ENCODE peak calls at places on chromosomes 13 and 19, in six cellular contexts. B, Q, W, T, S and Y are unnamed samples. For H3K4me1, the result is how much of the 10 kb centered on the place peaks cover.

GRCh38 chr13:19991531-19991930 is 33.0 kb downstream of the ZMYM2 start:
- DNase-seq in B (no peak), Q (no peak), W (no peak), T (no peak), S (no peak), Y (no peak)

GRCh38 chr19:58563034-58563573 is 4.7 kb upstream of the UBE2M start:
- DNase-seq in B (no peak), Q (peak), W (no peak), T (no peak), S (no peak), Y (no peak)

GRCh38 chr19:50263176-50263575 is 59.8 kb downstream of the MYH14 start:
- DNase-seq in B (no peak), Q (no peak), W (no peak), T (no peak), S (no peak), Y (no peak)

GRCh38 chr19:309206-309565 is 18.0 kb upstream of the PLPP2 start:
- DNase-seq in B (peak), Q (no peak), W (no peak), T (no peak), S (no peak), Y (no peak)

GRCh38 chr13:45447050-45447661 is 17.6 kb upstream of the COG3 start:
- DNase-seq in B (no peak), Q (no peak), W (no peak), T (no peak), S (no peak), Y (no peak)

GRCh38 chr13:53311561-53311960 is 282.9 kb downstream of the OLFM4 start:
- DNase-seq in B (no peak), Q (no peak), W (no peak), T (no peak), S (no peak), Y (no peak)

GRCh38 chr13:113947321-113948033 is 26.4 kb downstream of the C13orf46 start:
- DNase-seq in B (peak), Q (no peak), W (peak), T (no peak), S (no peak), Y (no peak)

GRCh38 chr19:5691205-5691929 is 1.3 kb downstream of the RPL36 start:
- DNase-seq in B (peak), Q (peak), W (peak), T (peak), S (no peak), Y (peak)

GRCh38 chr19:44055870-44056269 is 4.0 kb downstream of the ZNF223 start:
- DNase-seq in B (no peak), Q (no peak), W (no peak), T (no peak), S (no peak), Y (no peak)

GRCh38 chr19:45469835-45470146 is 2.0 kb downstream of the FOSB start:
- DNase-seq in B (no peak), Q (no peak), W (no peak), T (peak), S (no peak), Y (no peak)

GRCh38 chr19:35846038-35846668 is 6.2 kb downstream of the NPHS1 start:
- DNase-seq in B (no peak), Q (no peak), W (peak), T (no peak), S (no peak), Y (no peak)

GRCh38 chr13:90760639-90761038 is 586.8 kb upstream of the MIR17HG start:
- DNase-seq in B (no peak), Q (no peak), W (no peak), T (no peak), S (no peak), Y (no peak)

GRCh38 chr19:48493718-48494515 is 17.7 kb downstream of the LMTK3 start:
- DNase-seq in B (no peak), Q (no peak), W (no peak), T (no peak), S (no peak), Y (no peak)

GRCh38 chr19:33868076-33868735 is 71.5 kb downstream of the KCTD15 start:
- DNase-seq in B (no peak), Q (no peak), W (no peak), T (no peak), S (no peak), Y (no peak)

GRCh38 chr13:31629085-31629785 is 110.1 kb upstream of the RXFP2 start:
- DNase-seq in B (no peak), Q (no peak), W (no peak), T (no peak), S (no peak), Y (peak)

GRCh38 chr13:111515648-111516047 is 195.2 kb downstream of the TEX29 start:
- DNase-seq in B (no peak), Q (no peak), W (no peak), T (no peak), S (no peak), Y (no peak)

GRCh38 chr19:31548941-31549340 is 199.7 kb upstream of the TSHZ3 start:
- DNase-seq in B (no peak), Q (peak), W (peak), T (no peak), S (no peak), Y (peak)

GRCh38 chr19:33734913-33735312 is 61.8 kb upstream of the KCTD15 start:
- DNase-seq in B (peak), Q (no peak), W (no peak), T (no peak), S (no peak), Y (no peak)

GRCh38 chr19:38268539-38268938 is 4.2 kb downstream of the SPINT2 start:
- DNase-seq in B (no peak), Q (no peak), W (no peak), T (no peak), S (no peak), Y (no peak)

GRCh38 chr19:38265213-38265861 is 964 bp downstream of the SPINT2 start:
- DNase-seq in B (no peak), Q (no peak), W (no peak), T (no peak), S (no peak), Y (peak)

GRCh38 chr19:38266070-38266469 is 1.7 kb downstream of the SPINT2 start:
- DNase-seq in B (no peak), Q (no peak), W (no peak), T (no peak), S (no peak), Y (no peak)

GRCh38 chr19:38266981-38267597 is 2.7 kb downstream of the SPINT2 start:
- DNase-seq in B (no peak), Q (no peak), W (peak), T (no peak), S (no peak), Y (peak)

GRCh38 chr19:38267780-38268430 is 3.5 kb downstream of the SPINT2 start:
- DNase-seq in B (no peak), Q (no peak), W (no peak), T (no peak), S (no peak), Y (no peak)
- H3K4me1 ChIP-seq in B (under half), Q (under half), W (under half), T (under half), S (under half), Y (under half)

GRCh38 chr13:40599722-40600121 is 66.7 kb downstream of the FOXO1 start:
- DNase-seq in B (no peak), Q (no peak), W (no peak), T (no peak), S (no peak), Y (no peak)

GRCh38 chr13:40598599-40598998 is 67.8 kb downstream of the FOXO1 start:
- DNase-seq in B (no peak), Q (peak), W (no peak), T (no peak), S (no peak), Y (peak)

GRCh38 chr13:40596484-40596883 is 70.0 kb downstream of the FOXO1 start:
- DNase-seq in B (no peak), Q (no peak), W (no peak), T (no peak), S (no peak), Y (no peak)

GRCh38 chr13:40599146-40599545 is 67.3 kb downstream of the FOXO1 start:
- DNase-seq in B (no peak), Q (no peak), W (no peak), T (no peak), S (no peak), Y (no peak)

DNA sequence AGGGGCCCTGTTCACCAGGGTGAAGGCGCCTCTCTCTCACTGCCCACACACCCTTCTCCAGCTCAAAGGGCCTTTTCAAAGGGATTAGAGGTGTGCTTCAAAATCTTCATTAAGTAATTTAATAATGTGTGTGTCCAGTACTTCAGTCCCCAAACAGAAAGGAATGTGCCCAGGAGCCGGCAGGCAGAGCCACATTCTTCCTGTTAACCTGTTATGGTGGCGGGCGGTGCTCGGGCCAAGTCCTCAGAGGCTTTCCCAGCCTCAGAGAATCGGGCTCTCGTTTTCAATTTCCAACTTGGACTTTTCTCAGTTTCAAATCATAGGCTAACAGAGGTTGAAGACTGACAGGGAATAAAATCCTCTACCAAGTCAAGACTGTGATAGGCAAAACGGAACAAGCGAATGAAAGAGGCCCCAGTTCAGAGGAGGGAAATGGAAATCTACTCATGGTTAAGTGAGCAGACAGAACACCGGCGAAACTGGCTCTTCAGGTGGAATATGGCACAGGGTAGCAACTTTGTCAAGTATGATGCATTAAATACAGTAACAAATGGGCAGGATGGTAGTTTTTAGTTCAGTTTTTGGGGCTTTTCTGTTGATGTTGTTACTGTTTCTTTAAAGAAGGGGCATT is 68.6 kb downstream of the FOXO1 start:
- DNase-seq in B (no peak), Q (no peak), W (no peak), T (no peak), S (no peak), Y (no peak)
- H3K4me1 ChIP-seq in B (half or more), Q (under half), W (under half), T (under half), S (under half), Y (under half)

GRCh38 chr13:50074843-50075242 is 59.6 kb downstream of the KCNRG start:
- DNase-seq in B (no peak), Q (no peak), W (no peak), T (no peak), S (no peak), Y (peak)
- H3K4me1 ChIP-seq in B (half or more), Q (under half), W (under half), T (under half), S (under half), Y (under half)

GRCh38 chr13:78655906-78656305 is 3.0 kb downstream of the OBI1 start:
- DNase-seq in B (no peak), Q (no peak), W (no peak), T (no peak), S (no peak), Y (no peak)

GRCh38 chr13:78657699-78658629 is 991 bp downstream of the OBI1 start:
- DNase-seq in B (no peak), Q (no peak), W (peak), T (no peak), S (peak), Y (peak)

GRCh38 chr13:78652651-78653050 is 6.3 kb downstream of the OBI1 start:
- DNase-seq in B (no peak), Q (no peak), W (no peak), T (no peak), S (no peak), Y (no peak)

GRCh38 chr13:78658630-78659449 is at the start of gene OBI1:
- DNase-seq in B (peak), Q (peak), W (peak), T (peak), S (peak), Y (peak)

DNA sequence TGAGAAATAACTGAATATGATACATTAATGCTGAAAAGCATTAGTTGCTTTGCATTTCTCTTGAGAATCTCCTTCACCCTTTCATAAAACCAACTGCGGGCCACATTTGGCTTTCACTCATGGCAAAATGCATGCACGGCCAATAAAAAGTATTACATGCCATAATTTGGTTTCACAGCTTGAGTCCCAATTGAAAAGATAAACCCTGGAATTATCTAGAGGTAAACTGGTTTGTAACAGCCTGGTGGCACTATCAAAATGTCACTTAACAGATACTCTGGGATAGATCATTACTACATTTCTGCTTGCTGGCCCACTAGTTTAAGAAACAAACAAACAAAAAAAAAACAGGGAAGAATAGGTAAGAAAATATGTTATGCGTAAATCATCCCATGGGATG is 3.9 kb downstream of the OBI1 start:
- DNase-seq in B (no peak), Q (no peak), W (no peak), T (no peak), S (no peak), Y (no peak)
- H3K4me1 ChIP-seq in B (half or more), Q (under half), W (under half), T (under half), S (under half), Y (under half)

GRCh38 chr19:19399733-19400438 is 5.6 kb upstream of the GATAD2A start:
- DNase-seq in B (no peak), Q (no peak), W (peak), T (no peak), S (no peak), Y (peak)

GRCh38 chr19:19405919-19406877 is 723 bp downstream of the GATAD2A start:
- DNase-seq in B (peak), Q (peak), W (peak), T (peak), S (peak), Y (peak)

GRCh38 chr19:19404879-19405860 is at the start of gene GATAD2A:
- DNase-seq in B (peak), Q (peak), W (peak), T (peak), S (peak), Y (peak)

GRCh38 chr19:19403373-19403901 is 2.0 kb upstream of the GATAD2A start:
- DNase-seq in B (no peak), Q (no peak), W (peak), T (no peak), S (no peak), Y (peak)

GRCh38 chr19:19402656-19403372 is 2.7 kb upstream of the GATAD2A start:
- DNase-seq in B (no peak), Q (no peak), W (peak), T (no peak), S (no peak), Y (peak)
- H3K4me1 ChIP-seq in B (under half), Q (under half), W (under half), T (under half), S (under half), Y (under half)